ENCODE peak calls at places on chromosomes 7 and 10, in five cellular contexts. U, W, J, M and K are unnamed samples. For H3K4me1, the result is how much of the 10 kb centered on the place peaks cover.

GRCh38 chr7:55092186-55092976 is 73.6 kb downstream of the EGFR start:
- DNase-seq in U (no peak), W (no peak), J (no peak), M (no peak), K (no peak)

GRCh38 chr7:97835296-97836138 is 36.7 kb downstream of the ASNS start:
- DNase-seq in U (peak), W (peak), J (peak), M (no peak), K (peak)

GRCh38 chr10:69272620-69273019 is 5.7 kb upstream of the HK1 start:
- DNase-seq in U (no peak), W (no peak), J (no peak), M (no peak), K (no peak)

GRCh38 chr7:147443942-147444341 is 1146.6 kb upstream of the C7orf33 start:
- DNase-seq in U (no peak), W (no peak), J (no peak), M (no peak), K (no peak)

GRCh38 chr10:116132716-116133420 is 140.1 kb downstream of the GFRA1 start:
- DNase-seq in U (no peak), W (no peak), J (no peak), M (no peak), K (no peak)

GRCh38 chr7:129855234-129855673 is 97.5 kb downstream of the UBE2H start:
- DNase-seq in U (no peak), W (no peak), J (no peak), M (no peak), K (no peak)

GRCh38 chr7:139566736-139567646 is 43.5 kb downstream of the CLEC2L start:
- DNase-seq in U (no peak), W (no peak), J (no peak), M (no peak), K (peak)

GRCh38 chr7:157825325-157825724 is 488.5 kb downstream of the DNAJB6 start:
- DNase-seq in U (no peak), W (no peak), J (no peak), M (no peak), K (no peak)

GRCh38 chr10:102150970-102151773 is 1.0 kb upstream of the NOLC1 start:
- DNase-seq in U (no peak), W (no peak), J (no peak), M (no peak), K (no peak)

GRCh38 chr10:63976538-63976937 is 455.3 kb downstream of the REEP3 start:
- DNase-seq in U (peak), W (peak), J (peak), M (no peak), K (peak)

GRCh38 chr7:148337566-148337965 is 253.0 kb upstream of the C7orf33 start:
- DNase-seq in U (no peak), W (no peak), J (no peak), M (no peak), K (no peak)

GRCh38 chr10:121668336-121669009 is 70.2 kb upstream of the FGFR2 start:
- DNase-seq in U (no peak), W (peak), J (peak), M (no peak), K (peak)

GRCh38 chr7:76261329-76261728 is 41.1 kb upstream of the HSPB1 start:
- DNase-seq in U (no peak), W (no peak), J (no peak), M (no peak), K (no peak)

GRCh38 chr7:22864301-22864700 is 41.7 kb upstream of the TOMM7 start:
- DNase-seq in U (no peak), W (no peak), J (no peak), M (no peak), K (no peak)

GRCh38 chr7:137032436-137032835 is 164.0 kb downstream of the CHRM2 start:
- DNase-seq in U (no peak), W (no peak), J (no peak), M (no peak), K (no peak)

GRCh38 chr7:6917258-6917657 is 91.2 kb upstream of the CCZ1B start:
- DNase-seq in U (no peak), W (no peak), J (no peak), M (no peak), K (no peak)

GRCh38 chr7:97145068-97145467 is 27.6 kb downstream of the SDHAF3 start:
- DNase-seq in U (no peak), W (no peak), J (no peak), M (no peak), K (peak)

GRCh38 chr7:104264281-104264680 is 56.5 kb upstream of the ORC5 start:
- DNase-seq in U (no peak), W (no peak), J (no peak), M (no peak), K (peak)

GRCh38 chr10:131972474-131973071 is 9.2 kb downstream of the BNIP3 start:
- DNase-seq in U (no peak), W (peak), J (no peak), M (no peak), K (no peak)

GRCh38 chr7:36871863-36872262 is 147.6 kb upstream of the AOAH start:
- DNase-seq in U (peak), W (no peak), J (no peak), M (no peak), K (peak)

GRCh38 chr7:155850001-155850436 is 37.8 kb upstream of the SHH start:
- DNase-seq in U (no peak), W (no peak), J (no peak), M (no peak), K (no peak)

GRCh38 chr10:86953747-86954680 is 3.4 kb downstream of the MMRN2 start:
- DNase-seq in U (no peak), W (peak), J (peak), M (peak), K (peak)

GRCh38 chr7:79451580-79451979 is 1.9 kb downstream of the MAGI2 start:
- DNase-seq in U (no peak), W (no peak), J (no peak), M (no peak), K (no peak)

GRCh38 chr7:143434660-143435059 is 8.6 kb upstream of the TAS2R60 start:
- DNase-seq in U (no peak), W (no peak), J (peak), M (no peak), K (no peak)

GRCh38 chr7:127287133-127287532 is 34.4 kb upstream of the GRM8 start:
- DNase-seq in U (no peak), W (no peak), J (no peak), M (no peak), K (no peak)

GRCh38 chr7:38393874-38394273 is 120.4 kb upstream of the TARP start:
- DNase-seq in U (no peak), W (no peak), J (no peak), M (no peak), K (no peak)

GRCh38 chr10:91043173-91043910 is 122.5 kb upstream of the ANKRD1 start:
- DNase-seq in U (peak), W (peak), J (peak), M (no peak), K (peak)

GRCh38 chr7:87797798-87798403 is 78.3 kb downstream of the SLC25A40 start:
- DNase-seq in U (peak), W (no peak), J (no peak), M (no peak), K (peak)

GRCh38 chr7:29122081-29122480 is 24.3 kb downstream of the CPVL start:
- DNase-seq in U (no peak), W (no peak), J (no peak), M (no peak), K (no peak)

GRCh38 chr10:5547684-5547933 is 22.8 kb downstream of the CALML3 start:
- DNase-seq in U (no peak), W (no peak), J (no peak), M (no peak), K (no peak)
- H3K4me1 ChIP-seq in U (half or more), W (under half), J (under half), M (half or more), K (under half)

DNA sequence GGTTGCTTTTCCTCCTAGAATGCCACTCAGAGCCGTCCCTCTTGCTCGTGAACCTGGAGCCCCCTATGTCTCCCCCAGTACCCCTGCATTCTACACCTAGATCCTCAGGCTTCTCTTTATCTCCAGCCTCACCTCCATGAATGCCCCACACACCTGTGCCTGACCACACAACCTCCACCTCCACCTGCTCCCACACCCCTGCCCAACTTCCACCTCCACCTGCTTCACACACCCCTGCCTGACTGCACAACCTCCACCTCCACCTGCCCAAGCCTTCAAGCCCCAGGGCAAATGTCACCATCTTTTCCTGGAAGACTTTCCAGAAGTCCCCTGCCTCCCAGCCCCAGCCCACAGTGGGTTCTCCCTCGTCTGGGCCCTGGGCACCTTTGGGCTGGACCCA is 6.9 kb upstream of the LFNG start:
- DNase-seq in U (no peak), W (no peak), J (no peak), M (no peak), K (no peak)
- H3K4me1 ChIP-seq in U (under half), W (under half), J (under half), M (under half), K (under half)

GRCh38 chr10:77532068-77532467 is 105.5 kb downstream of the KCNMA1 start:
- DNase-seq in U (no peak), W (no peak), J (no peak), M (no peak), K (peak)

GRCh38 chr10:77530011-77530410 is 107.6 kb downstream of the KCNMA1 start:
- DNase-seq in U (no peak), W (no peak), J (no peak), M (no peak), K (no peak)

GRCh38 chr10:77533887-77534278 is 103.7 kb downstream of the KCNMA1 start:
- DNase-seq in U (no peak), W (no peak), J (peak), M (no peak), K (no peak)

GRCh38 chr10:77533156-77533886 is 104.3 kb downstream of the KCNMA1 start:
- DNase-seq in U (no peak), W (no peak), J (peak), M (no peak), K (no peak)

DNA sequence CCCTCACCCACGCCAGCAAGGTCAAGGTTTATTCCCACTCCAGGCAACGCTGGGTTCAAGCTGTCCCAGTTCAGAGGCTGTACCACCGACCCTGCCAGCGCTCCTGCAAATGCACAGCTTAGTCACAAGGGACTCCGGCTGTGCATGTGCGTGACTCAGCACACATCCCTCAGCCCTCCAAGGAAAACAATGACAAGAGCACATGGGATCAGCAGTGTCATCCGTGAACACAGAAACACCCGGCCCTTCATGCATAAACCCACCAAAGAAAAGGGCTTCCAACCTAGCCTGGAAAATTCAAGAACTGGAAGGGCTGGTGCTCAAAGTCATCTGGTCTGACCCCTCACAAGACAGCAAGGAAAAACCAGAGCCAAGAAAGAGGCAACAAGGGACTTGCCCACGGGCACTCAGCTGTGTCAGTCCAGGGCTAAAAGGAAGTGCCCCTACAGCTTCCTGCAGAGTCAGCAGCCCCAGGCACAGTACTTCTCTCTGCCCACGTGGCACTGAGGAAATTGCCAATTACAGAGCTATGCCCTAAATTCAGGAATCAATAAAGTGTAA is 106.1 kb downstream of the KCNMA1 start:
- DNase-seq in U (peak), W (peak), J (peak), M (no peak), K (no peak)
- H3K4me1 ChIP-seq in U (half or more), W (under half), J (under half), M (under half), K (under half)

DNA sequence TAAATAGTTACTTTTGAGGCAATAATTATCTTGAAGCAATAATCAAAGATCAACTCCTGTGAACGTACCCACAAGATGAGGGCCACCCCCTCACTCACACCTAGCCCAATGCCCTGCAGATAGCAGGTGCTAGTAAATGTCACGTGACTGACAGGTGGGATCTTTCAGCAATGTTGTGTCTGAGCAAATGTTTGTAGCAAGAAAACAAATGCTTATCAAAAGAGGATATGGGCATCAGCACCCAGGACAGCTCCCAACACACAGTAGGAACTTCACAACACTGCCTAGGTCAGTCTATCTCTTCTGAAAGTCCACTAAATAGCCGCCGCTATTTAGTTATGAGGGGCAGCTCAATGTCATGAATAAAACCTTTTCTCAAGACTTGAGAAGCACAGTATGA is 120.8 kb upstream of the PDLIM1 start:
- DNase-seq in U (no peak), W (no peak), J (no peak), M (no peak), K (no peak)
- H3K4me1 ChIP-seq in U (under half), W (under half), J (under half), M (under half), K (under half)

GRCh38 chr10:127275272-127275671 is 78.9 kb upstream of the INSYN2A start:
- DNase-seq in U (no peak), W (no peak), J (no peak), M (no peak), K (no peak)
- H3K4me1 ChIP-seq in U (under half), W (under half), J (under half), M (under half), K (under half)

GRCh38 chr7:150323682-150324365 is 479 bp upstream of the ACTR3C start:
- DNase-seq in U (no peak), W (no peak), J (no peak), M (no peak), K (peak)
- H3K4me1 ChIP-seq in U (under half), W (half or more), J (under half), M (under half), K (under half)

GRCh38 chr7:151743481-151743983 is 133.4 kb downstream of the PRKAG2 start:
- DNase-seq in U (no peak), W (no peak), J (peak), M (no peak), K (no peak)
- H3K4me1 ChIP-seq in U (under half), W (under half), J (under half), M (under half), K (under half)

GRCh38 chr10:11110499-11110898 is 92.8 kb downstream of the CELF2 start:
- DNase-seq in U (no peak), W (no peak), J (no peak), M (no peak), K (no peak)
- H3K4me1 ChIP-seq in U (under half), W (under half), J (under half), M (under half), K (under half)